ENCODE peak calls at places on chromosomes 12 and 14, in nine cellular contexts. D is right atrium auricular region; U is CD8-positive, alpha-beta memory T cell; T is GM23248; Z is neuronal stem cell; M is heart right ventricle; V is uterus; Q is pancreas; W is CD8-positive, alpha-beta T cell. G is an unnamed sample.

GRCh38 chr14:21025374-21026151 is 702 bp upstream of the NDRG2 start:
- DNase-seq in D (peak; percentile 73), U (no peak), T (no peak), Z (peak; percentile 31), M (peak; percentile 89), V (peak; percentile 95), Q (peak; percentile 43), W (peak; percentile 15), G (peak; percentile 76)

GRCh38 chr14:43956741-43957140 is 550.3 kb downstream of the FSCB start:
- DNase-seq in D (no peak), U (no peak), T (no peak), Z (no peak), M (no peak), V (no peak), Q (no peak), W (no peak), G (no peak)

GRCh38 chr12:96986883-96987523 is 79.9 kb downstream of the NEDD1 start:
- DNase-seq in D (no peak), U (no peak), T (peak; percentile 63), Z (peak; percentile 48), M (no peak), V (no peak), Q (peak; percentile 15), W (no peak), G (no peak)

GRCh38 chr12:19030603-19031002 is 98.9 kb upstream of the PLEKHA5 start:
- DNase-seq in D (no peak), U (no peak), T (peak; percentile 19), Z (no peak), M (no peak), V (no peak), Q (no peak), W (no peak), G (no peak)

GRCh38 chr12:89621511-89621910 is 87.1 kb downstream of the ATP2B1 start:
- DNase-seq in D (no peak), U (no peak), T (no peak), Z (no peak), M (no peak), V (no peak), Q (no peak), W (no peak), G (no peak)

GRCh38 chr12:120917748-120918147 is 13.6 kb upstream of the SPPL3 start:
- DNase-seq in D (no peak), U (no peak), T (no peak), Z (no peak), M (no peak), V (no peak), Q (no peak), W (no peak), G (no peak)

GRCh38 chr12:43109626-43110345 is 442.2 kb downstream of the ADAMTS20 start:
- DNase-seq in D (no peak), U (no peak), T (peak; percentile 27), Z (no peak), M (no peak), V (no peak), Q (no peak), W (no peak), G (no peak)

GRCh38 chr12:67456281-67456918 is 187.2 kb downstream of the CAND1 start:
- DNase-seq in D (no peak), U (no peak), T (peak; percentile 89), Z (no peak), M (peak; percentile 41), V (peak; percentile 31), Q (peak; percentile 55), W (no peak), G (no peak)

GRCh38 chr14:95304342-95304741 is 15.4 kb downstream of the CLMN start:
- DNase-seq in D (no peak), U (no peak), T (no peak), Z (no peak), M (no peak), V (no peak), Q (no peak), W (no peak), G (no peak)

GRCh38 chr12:5197127-5197526 is 153.4 kb downstream of the KCNA5 start:
- DNase-seq in D (no peak), U (no peak), T (peak; percentile 35), Z (no peak), M (no peak), V (no peak), Q (no peak), W (no peak), G (no peak)

GRCh38 chr12:22289250-22289649 is 45.3 kb downstream of the ST8SIA1 start:
- DNase-seq in D (no peak), U (no peak), T (no peak), Z (no peak), M (no peak), V (no peak), Q (no peak), W (no peak), G (no peak)

GRCh38 chr12:5428332-5429221 is 3.3 kb upstream of the NTF3 start:
- DNase-seq in D (no peak), U (no peak), T (peak; percentile 67), Z (peak; percentile 38), M (peak; percentile 25), V (no peak), Q (no peak), W (no peak), G (no peak)

GRCh38 chr12:64938179-64938578 is 113.7 kb downstream of the TBC1D30 start:
- DNase-seq in D (no peak), U (no peak), T (no peak), Z (no peak), M (no peak), V (no peak), Q (no peak), W (no peak), G (no peak)

GRCh38 chr14:100416921-100417451 is 93.8 kb downstream of the SLC25A47 start:
- DNase-seq in D (no peak), U (no peak), T (peak; percentile 89), Z (no peak), M (no peak), V (no peak), Q (no peak), W (no peak), G (peak; percentile 33)

DNA sequence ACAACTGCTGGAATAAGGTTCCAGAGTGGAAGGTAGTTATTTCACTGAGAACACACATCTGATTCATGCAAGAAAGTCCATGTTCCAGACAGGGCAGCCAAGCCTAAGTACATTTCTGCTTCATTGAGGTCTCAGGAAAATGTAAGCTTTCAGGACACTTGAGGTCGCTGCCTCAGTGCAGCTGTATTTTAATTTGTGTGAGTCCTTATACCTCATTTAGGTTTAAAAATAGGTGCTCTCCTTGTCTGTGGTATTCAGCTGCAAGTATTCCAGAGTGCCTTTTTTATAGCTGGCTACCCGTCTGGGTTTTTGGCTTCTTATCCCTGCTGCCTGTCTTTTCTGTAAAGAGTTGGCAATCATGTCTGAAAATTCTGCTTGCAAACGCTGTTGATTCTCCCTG is 45.2 kb upstream of the PLBD1 start:
- DNase-seq in D (no peak), U (no peak), T (no peak), Z (no peak), M (no peak), V (no peak), Q (no peak), W (no peak), G (no peak)
- H3K27me3 ChIP-seq in D (no peaks in the 10 kb centered on the region), U (peaks cover 4% of the 10 kb centered on the region), T (peaks cover 3% of the 10 kb centered on the region), Z (no peaks in the 10 kb centered on the region), M (no peaks in the 10 kb centered on the region), V (no peaks in the 10 kb centered on the region), Q (no peaks in the 10 kb centered on the region), W (no peaks in the 10 kb centered on the region), G (no peaks in the 10 kb centered on the region)

DNA sequence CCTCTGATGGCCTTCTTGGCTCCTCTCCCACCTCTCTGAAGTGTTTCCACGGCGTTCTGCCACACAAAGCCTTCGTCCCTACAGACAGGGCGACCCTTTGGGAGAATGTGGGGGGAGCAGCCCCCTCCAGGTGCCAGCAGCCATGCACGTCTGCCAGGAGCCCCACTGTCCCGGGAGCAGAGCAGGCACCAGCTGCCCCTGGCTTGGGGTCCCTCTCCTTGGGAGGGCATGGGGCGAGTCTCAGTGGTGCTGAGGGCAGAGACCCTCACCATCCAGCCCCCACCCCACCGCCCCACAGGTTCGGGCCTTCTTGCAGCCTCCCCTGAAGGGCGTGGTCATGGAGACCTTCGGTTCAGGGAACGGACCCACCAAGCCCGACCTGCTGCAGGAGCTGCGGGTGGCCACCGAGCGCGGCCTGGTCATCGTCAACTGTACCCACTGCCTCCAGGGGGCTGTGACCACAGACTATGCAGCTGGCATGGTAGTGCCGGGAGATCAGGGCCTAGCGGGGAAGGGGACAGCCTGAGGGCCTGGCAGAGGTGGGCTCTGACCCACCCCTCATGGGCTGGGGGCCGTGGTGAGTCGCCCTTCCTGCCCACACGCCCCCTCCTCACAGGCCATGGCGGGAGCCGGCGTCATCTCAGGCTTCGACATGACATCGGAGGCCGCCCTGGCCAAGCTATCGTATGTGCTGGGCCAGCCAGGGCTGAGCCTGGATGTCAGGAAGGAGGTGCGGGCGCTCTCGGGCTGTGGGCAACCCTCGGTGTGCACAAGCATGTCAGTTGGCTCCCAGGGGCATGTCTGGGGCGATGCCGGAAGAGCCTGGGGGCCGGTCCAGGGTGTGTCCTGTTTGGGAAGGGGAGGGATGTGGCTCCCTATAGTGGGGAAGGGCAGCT is 18.8 kb downstream of the ASPG start:
- DNase-seq in D (no peak), U (no peak), T (no peak), Z (no peak), M (no peak), V (no peak), Q (no peak), W (no peak), G (peak; percentile 64)
- H3K4me1 ChIP-seq in D (no peaks in the 10 kb centered on the region), U (no peaks in the 10 kb centered on the region), T (no peaks in the 10 kb centered on the region), Z (peaks cover 21% of the 10 kb centered on the region), M (no peaks in the 10 kb centered on the region), V (no peaks in the 10 kb centered on the region), Q (no peaks in the 10 kb centered on the region), W (no peaks in the 10 kb centered on the region), G (peaks cover 5% of the 10 kb centered on the region)

DNA sequence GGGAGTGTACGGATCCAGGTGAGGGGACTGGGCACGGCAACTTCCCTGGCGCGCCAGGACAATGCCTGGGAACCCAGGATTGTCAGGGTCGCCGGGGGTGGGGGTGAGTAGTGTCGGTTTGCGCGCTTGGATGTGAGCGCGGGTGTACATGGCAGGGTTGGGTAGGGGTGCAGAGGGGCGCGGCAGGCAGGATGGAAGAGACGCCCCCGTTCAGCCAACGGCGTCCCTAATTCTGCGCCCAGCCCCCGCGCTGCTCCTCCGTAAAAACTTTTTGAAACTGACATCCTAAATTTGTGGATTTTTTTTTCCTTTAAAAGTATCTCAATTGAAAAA is 3.1 kb downstream of the DIO3 start:
- DNase-seq in D (no peak), U (no peak), T (no peak), Z (no peak), M (no peak), V (no peak), Q (no peak), W (no peak), G (no peak)
- H3K27me3 ChIP-seq in D (peaks cover 34% of the 10 kb centered on the region), U (peaks cover 17% of the 10 kb centered on the region), T (peaks cover 83% of the 10 kb centered on the region), Z (peaks cover 78% of the 10 kb centered on the region), M (peaks cover 90% of the 10 kb centered on the region), V (peaks cover 17% of the 10 kb centered on the region), Q (no peaks in the 10 kb centered on the region), W (peaks cover 15% of the 10 kb centered on the region), G (peaks cover 75% of the 10 kb centered on the region)

DNA sequence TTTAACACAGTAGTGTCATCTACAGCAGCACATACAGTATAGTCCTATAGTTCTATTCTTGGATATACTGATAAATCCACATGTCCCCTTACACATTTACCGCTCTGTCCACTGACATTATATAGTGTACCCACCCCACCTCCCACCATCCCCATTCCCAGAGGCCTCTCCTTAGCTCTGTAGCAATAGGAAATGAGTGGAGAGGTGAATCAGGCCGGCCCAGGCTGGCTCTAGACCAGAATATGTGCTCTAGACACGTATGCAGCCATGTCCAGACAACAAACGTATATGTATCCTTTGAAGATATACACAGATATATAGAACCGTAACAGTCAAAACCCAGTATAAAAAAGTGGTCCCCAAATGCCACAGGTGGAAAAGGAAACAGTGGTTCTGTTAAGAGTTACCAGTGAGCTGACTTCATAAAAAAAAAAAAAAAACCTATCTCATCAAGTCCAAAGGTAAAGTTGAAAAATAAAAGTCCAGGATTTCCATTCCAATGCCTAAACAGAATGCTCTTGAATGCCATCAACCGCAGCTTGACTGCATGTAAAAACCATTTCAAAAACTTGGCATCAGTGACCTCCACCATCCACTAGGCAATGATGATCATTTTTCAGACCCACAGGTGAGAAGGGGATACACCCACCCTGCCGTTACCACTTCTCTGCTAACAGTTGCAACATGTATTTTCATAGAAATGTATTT is 16.7 kb downstream of the EGLN3 start:
- DNase-seq in D (no peak), U (no peak), T (no peak), Z (no peak), M (no peak), V (no peak), Q (no peak), W (no peak), G (no peak)
- H3K4me1 ChIP-seq in D (no peaks in the 10 kb centered on the region), U (no peaks in the 10 kb centered on the region), T (peaks cover 4% of the 10 kb centered on the region), Z (peaks cover 38% of the 10 kb centered on the region), M (peaks cover 84% of the 10 kb centered on the region), V (no peaks in the 10 kb centered on the region), Q (peaks cover 6% of the 10 kb centered on the region), W (no peaks in the 10 kb centered on the region), G (peaks cover 3% of the 10 kb centered on the region)